ENCODE peak calls at places on chromosome 9, in eight cellular contexts. One of them, this sample, is unnamed.

GRCh38 chr9:91178281-91179236 is 183.2 kb downstream of the AUH start:
- DNase-seq in NCI-H1092 treated with DMSO at 0.1 percent for 48 hours: no peak
- DNase-seq in HepG2: no peak
- DNase-seq in COR-L47: no peak
- DNase-seq in hypothalamus: no peak
- DNase-seq in NCI-H345: no peak
- DNase-seq in left ventricle myocardium inferior: no peak
- DNase-seq in activated CD4-positive, alpha-beta T cell treated with anti-CD3 and anti-CD28 coated beads, Interleukin-2, amount 10 ng/mL, durations not matched to agents 7 days and 5 days: no peak
- DNase-seq in this sample: no peak

GRCh38 chr9:136211441-136212344 is 6.8 kb upstream of the LHX3 start:
- DNase-seq in NCI-H1092 treated with DMSO at 0.1 percent for 48 hours: no peak
- DNase-seq in HepG2: no peak
- DNase-seq in COR-L47: no peak
- DNase-seq in hypothalamus: no peak
- DNase-seq in NCI-H345: no peak
- DNase-seq in left ventricle myocardium inferior: no peak
- DNase-seq in activated CD4-positive, alpha-beta T cell treated with anti-CD3 and anti-CD28 coated beads, Interleukin-2, amount 10 ng/mL, durations not matched to agents 7 days and 5 days: no peak
- DNase-seq in this sample: no peak

GRCh38 chr9:89996717-89997116 is 391.9 kb downstream of the GADD45G start:
- DNase-seq in NCI-H1092 treated with DMSO at 0.1 percent for 48 hours: peak
- DNase-seq in HepG2: peak
- DNase-seq in COR-L47: no peak
- DNase-seq in hypothalamus: no peak
- DNase-seq in NCI-H345: no peak
- DNase-seq in left ventricle myocardium inferior: no peak
- DNase-seq in activated CD4-positive, alpha-beta T cell treated with anti-CD3 and anti-CD28 coated beads, Interleukin-2, amount 10 ng/mL, durations not matched to agents 7 days and 5 days: no peak
- DNase-seq in this sample: no peak

GRCh38 chr9:113621309-113621791 is 157.8 kb downstream of the RGS3 start:
- DNase-seq in NCI-H1092 treated with DMSO at 0.1 percent for 48 hours: no peak
- DNase-seq in HepG2: no peak
- DNase-seq in COR-L47: no peak
- DNase-seq in hypothalamus: no peak
- DNase-seq in NCI-H345: no peak
- DNase-seq in left ventricle myocardium inferior: peak
- DNase-seq in activated CD4-positive, alpha-beta T cell treated with anti-CD3 and anti-CD28 coated beads, Interleukin-2, amount 10 ng/mL, durations not matched to agents 7 days and 5 days: no peak
- DNase-seq in this sample: no peak

GRCh38 chr9:101486693-101487442 is 46.8 kb upstream of the RNF20 start:
- DNase-seq in NCI-H1092 treated with DMSO at 0.1 percent for 48 hours: peak
- DNase-seq in HepG2: no peak
- DNase-seq in COR-L47: peak
- DNase-seq in hypothalamus: peak
- DNase-seq in NCI-H345: peak
- DNase-seq in left ventricle myocardium inferior: peak
- DNase-seq in activated CD4-positive, alpha-beta T cell treated with anti-CD3 and anti-CD28 coated beads, Interleukin-2, amount 10 ng/mL, durations not matched to agents 7 days and 5 days: no peak
- DNase-seq in this sample: peak

GRCh38 chr9:122076117-122076516 is 17.0 kb downstream of the TTLL11 start:
- DNase-seq in NCI-H1092 treated with DMSO at 0.1 percent for 48 hours: no peak
- DNase-seq in HepG2: no peak
- DNase-seq in COR-L47: no peak
- DNase-seq in hypothalamus: no peak
- DNase-seq in NCI-H345: no peak
- DNase-seq in left ventricle myocardium inferior: peak
- DNase-seq in activated CD4-positive, alpha-beta T cell treated with anti-CD3 and anti-CD28 coated beads, Interleukin-2, amount 10 ng/mL, durations not matched to agents 7 days and 5 days: no peak
- DNase-seq in this sample: no peak

GRCh38 chr9:20315672-20316071 is 306.6 kb downstream of the MLLT3 start:
- DNase-seq in NCI-H1092 treated with DMSO at 0.1 percent for 48 hours: no peak
- DNase-seq in HepG2: no peak
- DNase-seq in COR-L47: no peak
- DNase-seq in hypothalamus: no peak
- DNase-seq in NCI-H345: no peak
- DNase-seq in left ventricle myocardium inferior: no peak
- DNase-seq in activated CD4-positive, alpha-beta T cell treated with anti-CD3 and anti-CD28 coated beads, Interleukin-2, amount 10 ng/mL, durations not matched to agents 7 days and 5 days: no peak
- DNase-seq in this sample: peak

GRCh38 chr9:13993482-13994267 is 320.3 kb downstream of the NFIB start:
- DNase-seq in NCI-H1092 treated with DMSO at 0.1 percent for 48 hours: peak
- DNase-seq in HepG2: no peak
- DNase-seq in COR-L47: peak
- DNase-seq in hypothalamus: no peak
- DNase-seq in NCI-H345: peak
- DNase-seq in left ventricle myocardium inferior: no peak
- DNase-seq in activated CD4-positive, alpha-beta T cell treated with anti-CD3 and anti-CD28 coated beads, Interleukin-2, amount 10 ng/mL, durations not matched to agents 7 days and 5 days: no peak
- DNase-seq in this sample: no peak

This sample was measured in mammary epithelial cell.